ENCODE peak calls at places on chromosomes 4 and X, in six cellular contexts. D is left lung; S is CD4-positive, alpha-beta T cell; J is lower leg skin; U is cardiac fibroblast; Z is esophagus squamous epithelium. E is an unnamed sample.

GRCh38 chrX:30875957-30876356 is 13.1 kb downstream of the TAB3 start:
- DNase-seq in D (no peak), S (no peak), J (no peak), U (peak; percentile 61), Z (no peak), E (peak; percentile 61)

GRCh38 chr4:131304686-131305085 is 1844.4 kb upstream of the PCDH10 start:
- DNase-seq in D (no peak), S (no peak), J (no peak), U (no peak), Z (no peak), E (no peak)

GRCh38 chr4:149347139-149347538 is 468.5 kb downstream of the IQCM start:
- DNase-seq in D (no peak), S (no peak), J (no peak), U (peak; percentile 51), Z (no peak), E (no peak)

GRCh38 chrX:31600823-31601222 is 529.0 kb upstream of the FTHL17 start:
- DNase-seq in D (no peak), S (no peak), J (no peak), U (no peak), Z (no peak), E (no peak)

GRCh38 chr4:26131053-26131452 is 189.8 kb upstream of the RBPJ start:
- DNase-seq in D (no peak), S (peak; percentile 8), J (no peak), U (no peak), Z (no peak), E (no peak)

GRCh38 chrX:3679669-3680068 is 33.8 kb downstream of the PRKX start:
- DNase-seq in D (no peak), S (no peak), J (no peak), U (no peak), Z (no peak), E (no peak)

GRCh38 chr4:107034982-107035710 is 967 bp downstream of the DKK2 start:
- DNase-seq in D (peak; percentile 70), S (no peak), J (peak; percentile 13), U (peak; percentile 11), Z (no peak), E (no peak)

GRCh38 chr4:141567326-141567915 is 69.0 kb upstream of the IL15 start:
- DNase-seq in D (no peak), S (no peak), J (no peak), U (no peak), Z (no peak), E (no peak)

GRCh38 chr4:100657187-100657586 is 139.4 kb upstream of the EMCN start:
- DNase-seq in D (no peak), S (no peak), J (no peak), U (peak; percentile 81), Z (no peak), E (no peak)

GRCh38 chrX:115896362-115896761 is 274.2 kb upstream of the AGTR2 start:
- DNase-seq in D (no peak), S (no peak), J (no peak), U (no peak), Z (no peak), E (no peak)

GRCh38 chrX:115892056-115892708 is 278.4 kb upstream of the AGTR2 start:
- DNase-seq in D (no peak), S (no peak), J (no peak), U (no peak), Z (no peak), E (no peak)

GRCh38 chrX:115895678-115896329 is 274.7 kb upstream of the AGTR2 start:
- DNase-seq in D (no peak), S (no peak), J (no peak), U (no peak), Z (no peak), E (no peak)

GRCh38 chrX:115892787-115893671 is 277.5 kb upstream of the AGTR2 start:
- DNase-seq in D (no peak), S (peak; percentile 51), J (no peak), U (peak; percentile 24), Z (no peak), E (no peak)

DNA sequence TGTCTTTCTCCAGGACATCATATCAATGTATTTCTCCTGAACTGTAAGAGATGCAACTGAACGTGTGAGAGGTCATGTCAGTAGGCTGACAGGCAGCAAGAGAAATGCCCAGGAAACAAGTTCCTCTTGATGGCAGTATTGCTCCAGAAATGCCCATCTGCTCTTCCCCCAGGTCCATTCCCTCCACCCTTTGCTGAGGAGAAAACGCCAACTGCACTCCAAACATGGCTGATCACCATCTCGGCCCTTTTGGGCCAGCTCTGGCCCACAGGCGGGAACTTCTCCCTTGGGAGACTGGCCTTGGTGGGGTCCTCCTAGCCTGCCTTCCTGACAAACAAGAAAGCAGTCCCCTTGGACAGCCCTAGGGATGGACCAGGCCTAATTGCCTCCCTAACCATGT is 276.5 kb upstream of the AGTR2 start:
- DNase-seq in D (no peak), S (no peak), J (no peak), U (peak; percentile 11), Z (no peak), E (no peak)
- TF ChIP-seq CTCF in D (peak; percentile 13), S (no peak), J (no peak), U (no peak), Z (no peak), E (no peak)

GRCh38 chr4:102625232-102625930 is 124.2 kb downstream of the NFKB1 start:
- DNase-seq in D (no peak), S (peak; percentile 57), J (no peak), U (peak; percentile 78), Z (no peak), E (peak; percentile 56)
- TF ChIP-seq CTCF in D (no peak), S (peak; percentile 74), J (no peak), U (peak; percentile 53), Z (peak; percentile 19), E (peak; percentile 49)

GRCh38 chr4:77045490-77045889 is 30.3 kb downstream of the CCNI start:
- DNase-seq in D (no peak), S (no peak), J (no peak), U (peak; percentile 44), Z (no peak), E (no peak)
- TF ChIP-seq CTCF in D (no peak), S (no peak), J (no peak), U (peak; percentile 20), Z (no peak), E (peak; percentile 51)

GRCh38 chrX:40262641-40263560 is 165.1 kb upstream of the BCOR start:
- DNase-seq in D (no peak), S (no peak), J (no peak), U (peak; percentile 71), Z (no peak), E (peak; percentile 42)
- TF ChIP-seq CTCF in D (no peak), S (no peak), J (no peak), U (no peak), Z (no peak), E (peak; percentile 8)

GRCh38 chr4:24470681-24471622 is 113.4 kb downstream of the DHX15 start:
- DNase-seq in D (peak; percentile 73), S (no peak), J (peak; percentile 21), U (peak; percentile 54), Z (no peak), E (no peak)
- TF ChIP-seq CTCF in D (no peak), S (no peak), J (no peak), U (no peak), Z (no peak), E (no peak)

DNA sequence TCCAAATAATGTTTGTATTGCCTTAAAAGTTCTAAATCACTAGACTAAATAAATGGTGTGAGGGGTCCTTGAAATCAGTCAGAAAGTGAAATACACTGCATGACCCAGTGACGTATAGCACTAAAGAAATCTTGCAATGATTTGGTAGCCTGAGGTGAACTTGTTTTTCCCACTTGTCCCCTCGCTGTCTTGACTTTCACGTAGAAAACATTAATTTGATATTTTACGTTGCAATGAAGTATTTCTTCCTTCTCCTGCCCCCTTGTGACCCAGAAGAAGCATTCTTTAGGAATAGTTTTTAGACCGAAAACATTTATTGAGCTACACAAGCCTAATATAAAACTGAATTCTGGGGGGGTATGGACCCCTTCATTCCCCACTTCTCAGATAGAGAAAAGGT is 3.7 kb downstream of the KLB start:
- DNase-seq in D (no peak), S (no peak), J (no peak), U (peak; percentile 33), Z (no peak), E (no peak)
- TF ChIP-seq CTCF in D (no peak), S (peak; percentile 12), J (no peak), U (peak; percentile 11), Z (no peak), E (peak; percentile 60)